ENCODE peak calls at places on chromosomes 11 and 22, in five cellular contexts. E is cardiac muscle cell, Y is esophagus muscularis mucosa, C is gastrocnemius medialis, H is psoas muscle. V is an unnamed sample. For H3K27me3 and H3K36me3, the result is how much of the 10 kb centered on the place peaks cover.

GRCh38 chr11:73234403-73235181 is 16.5 kb downstream of the P2RY2 start:
- DNase-seq in E (no peak), Y (no peak), C (no peak), H (no peak), V (no peak)

GRCh38 chr11:59182457-59183151 is 10.7 kb downstream of the DTX4 start:
- DNase-seq in E (no peak), Y (no peak), C (no peak), H (no peak), V (no peak)

GRCh38 chr11:20097319-20098221 is 62.7 kb downstream of the DBX1 start:
- DNase-seq in E (peak), Y (no peak), C (no peak), H (no peak), V (peak)

GRCh38 chr11:119421941-119422504 is 949 bp downstream of the THY1 start:
- DNase-seq in E (peak), Y (no peak), C (no peak), H (no peak), V (no peak)

GRCh38 chr22:45531441-45531840 is 28.8 kb downstream of the FBLN1 start:
- DNase-seq in E (no peak), Y (no peak), C (no peak), H (no peak), V (no peak)

GRCh38 chr11:106889718-106890117 is 128.6 kb downstream of the GUCY1A2 start:
- DNase-seq in E (no peak), Y (no peak), C (no peak), H (no peak), V (no peak)

GRCh38 chr11:79212711-79213110 is 228.1 kb downstream of the TENM4 start:
- DNase-seq in E (no peak), Y (no peak), C (no peak), H (no peak), V (peak)

GRCh38 chr11:133249530-133249929 is 282.8 kb downstream of the OPCML start:
- DNase-seq in E (no peak), Y (no peak), C (no peak), H (no peak), V (no peak)

GRCh38 chr11:2807276-2807681 is 78.3 kb downstream of the CDKN1C start:
- DNase-seq in E (peak), Y (peak), C (peak), H (peak), V (no peak)

GRCh38 chr11:11882539-11882938 is 40.8 kb downstream of the USP47 start:
- DNase-seq in E (no peak), Y (no peak), C (no peak), H (no peak), V (no peak)

GRCh38 chr22:28798810-28799124 is 1.6 kb downstream of the XBP1 start:
- DNase-seq in E (no peak), Y (no peak), C (no peak), H (no peak), V (no peak)

GRCh38 chr22:24444729-24445466 is 17.5 kb downstream of the ADORA2A start:
- DNase-seq in E (no peak), Y (no peak), C (no peak), H (no peak), V (no peak)

GRCh38 chr11:68381716-68382115 is 69.3 kb downstream of the LRP5 start:
- DNase-seq in E (no peak), Y (no peak), C (no peak), H (no peak), V (no peak)

GRCh38 chr22:42280836-42281235 is 10.4 kb upstream of the TCF20 start:
- DNase-seq in E (no peak), Y (no peak), C (no peak), H (no peak), V (no peak)

GRCh38 chr11:119773016-119773415 is 44.0 kb upstream of the NECTIN1 start:
- DNase-seq in E (no peak), Y (no peak), C (no peak), H (no peak), V (no peak)

GRCh38 chr11:16953620-16954019 is 60.6 kb downstream of the PLEKHA7 start:
- DNase-seq in E (no peak), Y (no peak), C (no peak), H (no peak), V (no peak)

GRCh38 chr11:58762284-58763119 is 30.8 kb upstream of the GLYAT start:
- DNase-seq in E (no peak), Y (no peak), C (no peak), H (no peak), V (peak)

GRCh38 chr11:45148276-45148675 is 1.8 kb downstream of the PRDM11 start:
- DNase-seq in E (no peak), Y (no peak), C (no peak), H (no peak), V (no peak)
- H3K4me3 ChIP-seq in E (peak), Y (peak), C (peak), H (peak), V (no peak)

DNA sequence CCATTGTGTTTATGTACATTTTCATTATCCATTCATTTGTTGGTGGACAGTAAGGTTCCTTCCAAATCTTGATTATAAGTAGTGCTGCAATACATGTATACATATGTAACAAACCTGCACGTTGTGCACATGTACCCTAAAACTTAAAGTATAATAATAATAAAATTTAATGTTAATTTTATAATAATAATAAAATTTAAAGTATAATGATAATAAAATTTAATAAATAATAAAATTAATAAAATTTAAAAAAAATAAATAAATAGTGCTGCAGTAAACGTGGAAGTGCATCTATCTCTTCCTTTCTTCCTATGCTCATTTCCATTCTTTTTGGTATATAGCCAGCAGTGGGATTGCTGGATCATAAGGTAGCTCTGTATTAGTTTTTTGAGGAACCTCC is 54.7 kb downstream of the CUL5 start:
- DNase-seq in E (no peak), Y (no peak), C (no peak), H (no peak), V (no peak)
- H3K27me3 ChIP-seq in E (under half), Y (under half), C (under half), H (under half), V (under half)

DNA sequence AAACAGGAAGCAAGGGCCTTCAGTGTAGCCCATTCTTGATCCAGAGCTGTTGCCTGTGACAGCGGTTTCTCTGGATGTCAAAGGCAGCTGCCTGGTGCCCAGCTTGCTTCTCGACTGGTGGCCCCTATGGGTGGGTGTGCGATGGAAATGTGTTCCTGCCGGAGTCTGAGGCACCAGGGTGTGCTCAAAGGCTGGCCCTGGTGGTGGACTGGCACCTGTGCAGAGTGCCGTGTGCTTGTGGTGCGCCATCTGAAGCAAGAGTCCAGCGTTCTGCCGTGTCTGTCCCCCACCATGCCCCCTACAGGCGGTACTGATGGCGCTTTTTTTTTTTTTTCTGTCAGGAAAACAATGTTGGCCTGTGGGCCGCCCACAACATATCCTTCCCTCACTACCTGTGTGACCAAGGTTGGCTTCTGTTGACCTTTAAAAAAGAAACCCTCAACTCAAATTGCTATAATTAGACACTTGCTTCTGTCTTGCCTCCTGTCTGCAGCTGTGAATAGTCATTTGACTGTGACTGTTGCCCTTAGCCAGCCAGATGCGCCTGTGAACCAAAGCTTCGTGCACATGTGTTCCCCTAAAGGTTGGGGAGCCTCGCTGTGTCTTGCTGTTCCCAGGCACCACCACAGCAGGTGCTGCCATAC is 4.7 kb upstream of the RANBP1 start:
- DNase-seq in E (peak), Y (no peak), C (no peak), H (peak), V (no peak)
- H3K36me3 ChIP-seq in E (under half), Y (half or more), C (under half), H (under half), V (under half)

GRCh38 chr11:61574611-61575010 is 6.3 kb downstream of the SYT7 start:
- DNase-seq in E (no peak), Y (no peak), C (no peak), H (no peak), V (no peak)

GRCh38 chr11:61571869-61572268 is 9.0 kb downstream of the SYT7 start:
- DNase-seq in E (no peak), Y (no peak), C (no peak), H (no peak), V (no peak)

GRCh38 chr11:61571337-61571736 is 9.5 kb downstream of the SYT7 start:
- DNase-seq in E (no peak), Y (no peak), C (no peak), H (no peak), V (no peak)

GRCh38 chr11:61575886-61576516 is 4.9 kb downstream of the SYT7 start:
- DNase-seq in E (no peak), Y (no peak), C (no peak), H (no peak), V (no peak)

GRCh38 chr11:61572913-61573312 is 8.0 kb downstream of the SYT7 start:
- DNase-seq in E (no peak), Y (no peak), C (no peak), H (no peak), V (no peak)
- H3K4me3 ChIP-seq in E (no peak), Y (no peak), C (no peak), H (no peak), V (no peak)

GRCh38 chr11:32065865-32066264 is 25.0 kb upstream of the RCN1 start:
- DNase-seq in E (no peak), Y (no peak), C (no peak), H (no peak), V (no peak)

GRCh38 chr11:32071811-32072210 is 19.1 kb upstream of the RCN1 start:
- DNase-seq in E (peak), Y (no peak), C (no peak), H (no peak), V (no peak)

GRCh38 chr11:32070707-32071106 is 20.2 kb upstream of the RCN1 start:
- DNase-seq in E (no peak), Y (no peak), C (no peak), H (no peak), V (no peak)

GRCh38 chr11:32069361-32070058 is 21.4 kb upstream of the RCN1 start:
- DNase-seq in E (no peak), Y (no peak), C (no peak), H (no peak), V (no peak)

DNA sequence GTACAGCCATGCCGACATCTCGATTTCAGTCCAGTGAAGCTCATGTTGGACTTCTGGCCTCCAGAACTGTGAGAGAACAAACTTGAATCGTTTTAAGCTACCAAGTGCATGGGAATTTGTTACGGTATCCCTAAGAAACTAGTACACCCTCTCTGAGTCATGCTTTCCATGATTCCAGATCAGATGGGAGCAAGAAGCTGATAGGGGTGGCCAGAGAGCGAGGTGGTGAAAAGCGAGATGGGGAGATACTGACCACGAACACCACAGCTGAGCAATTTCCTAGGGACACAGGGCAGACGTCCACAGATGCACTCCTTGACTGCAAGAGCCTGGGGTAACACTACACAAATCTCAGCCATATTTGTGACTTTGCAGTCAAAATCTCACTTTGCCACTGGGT is 22.7 kb upstream of the RCN1 start:
- DNase-seq in E (peak), Y (no peak), C (no peak), H (no peak), V (no peak)
- H3K27me3 ChIP-seq in E (under half), Y (under half), C (under half), H (under half), V (under half)

DNA sequence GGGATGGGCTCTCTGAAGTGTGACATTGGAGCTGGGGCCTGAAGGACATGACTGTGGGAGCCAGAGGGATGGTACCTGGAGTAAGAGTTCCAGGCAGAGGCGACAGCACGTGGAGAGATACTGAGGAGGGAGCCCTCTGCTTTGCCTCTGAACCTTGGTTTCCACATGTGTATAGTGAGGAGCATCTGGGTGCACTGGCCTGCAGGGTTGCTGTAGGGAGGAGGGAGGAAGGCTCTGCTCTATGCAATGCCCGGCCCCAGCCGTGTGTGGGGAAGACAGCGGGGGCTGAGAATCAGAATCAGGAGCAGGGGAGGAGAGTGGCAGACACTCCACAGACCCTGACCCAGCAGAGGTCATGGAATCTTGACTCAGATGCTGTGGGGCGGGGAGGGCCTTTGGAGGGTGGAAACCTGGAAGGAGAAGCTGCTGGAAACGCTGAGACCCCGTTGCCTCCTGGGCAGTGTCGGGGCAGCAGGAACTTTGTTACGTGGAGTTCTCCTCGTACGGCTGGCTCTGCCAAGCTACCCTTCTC is 4.0 kb downstream of the SCYL1 start:
- DNase-seq in E (no peak), Y (no peak), C (no peak), H (no peak), V (no peak)
- H3K36me3 ChIP-seq in E (under half), Y (half or more), C (under half), H (under half), V (under half)

GRCh38 chr22:27642104-27642800 is 159.3 kb downstream of the MN1 start:
- DNase-seq in E (no peak), Y (no peak), C (peak), H (peak), V (no peak)
- H3K4me3 ChIP-seq in E (no peak), Y (no peak), C (no peak), H (no peak), V (no peak)

GRCh38 chr11:109426442-109426841 is 4.5 kb downstream of the C11orf87 start:
- DNase-seq in E (no peak), Y (no peak), C (no peak), H (no peak), V (no peak)
- H3K27me3 ChIP-seq in E (half or more), Y (under half), C (under half), H (half or more), V (under half)

GRCh38 chr11:74844865-74845264 is 96.2 kb downstream of the RNF169 start:
- DNase-seq in E (no peak), Y (peak), C (no peak), H (no peak), V (no peak)

GRCh38 chr11:74839971-74840370 is 91.3 kb downstream of the RNF169 start:
- DNase-seq in E (peak), Y (peak), C (no peak), H (no peak), V (no peak)

GRCh38 chr11:74840486-74840885 is 91.8 kb downstream of the RNF169 start:
- DNase-seq in E (no peak), Y (no peak), C (no peak), H (no peak), V (no peak)

GRCh38 chr11:74844072-74844471 is 95.4 kb downstream of the RNF169 start:
- DNase-seq in E (no peak), Y (peak), C (no peak), H (no peak), V (no peak)

GRCh38 chr11:74842967-74843366 is 94.3 kb downstream of the RNF169 start:
- DNase-seq in E (no peak), Y (peak), C (no peak), H (no peak), V (no peak)
- H3K36me3 ChIP-seq in E (under half), Y (under half), C (under half), H (under half), V (under half)

GRCh38 chr11:128515766-128516466 is 71.4 kb downstream of the ETS1 start:
- DNase-seq in E (no peak), Y (peak), C (no peak), H (no peak), V (no peak)

GRCh38 chr11:128516886-128517285 is 70.5 kb downstream of the ETS1 start:
- DNase-seq in E (no peak), Y (peak), C (no peak), H (no peak), V (no peak)

GRCh38 chr11:128516467-128516778 is 70.9 kb downstream of the ETS1 start:
- DNase-seq in E (no peak), Y (peak), C (no peak), H (no peak), V (no peak)

GRCh38 chr11:128513915-128514681 is 73.3 kb downstream of the ETS1 start:
- DNase-seq in E (no peak), Y (no peak), C (no peak), H (no peak), V (no peak)

GRCh38 chr11:128515086-128515485 is 72.3 kb downstream of the ETS1 start:
- DNase-seq in E (no peak), Y (no peak), C (no peak), H (no peak), V (no peak)
- H3K4me3 ChIP-seq in E (no peak), Y (no peak), C (no peak), H (peak), V (no peak)